ENCODE peak calls at places on chromosome 22, in seven cellular contexts. K is HTR-8/SVneo, P is Daoy, G is NCI-H1048, Z is glutamatergic neuron, V is AG08396, Y is head of caudate nucleus. B is an unnamed sample.

GRCh38 chr22:43183496-43184263 is 3.3 kb downstream of the TTLL12 start:
- DNase-seq in K (no peak), P (peak; percentile 64), G (no peak), Z (no peak), V (no peak), Y (no peak), B (no peak)

GRCh38 chr22:29817724-29818123 is 20.4 kb downstream of the ASCC2 start:
- DNase-seq in K (no peak), P (no peak), G (no peak), Z (no peak), V (no peak), Y (no peak), B (no peak)

GRCh38 chr22:41596776-41597634 is 7.4 kb upstream of the PMM1 start:
- DNase-seq in K (peak; percentile 66), P (peak; percentile 65), G (no peak), Z (peak; percentile 75), V (peak; percentile 75), Y (peak; percentile 63), B (peak; percentile 60)

GRCh38 chr22:20014526-20015186 is 2.0 kb downstream of the ARVCF start:
- DNase-seq in K (no peak), P (no peak), G (no peak), Z (no peak), V (no peak), Y (no peak), B (no peak)

GRCh38 chr22:39954584-39955055 is 5.6 kb upstream of the TMA7B start:
- DNase-seq in K (no peak), P (no peak), G (no peak), Z (no peak), V (peak; percentile 52), Y (no peak), B (no peak)

GRCh38 chr22:46803031-46803880 is 40.8 kb downstream of the TBC1D22A start:
- DNase-seq in K (peak; percentile 56), P (peak; percentile 52), G (no peak), Z (peak; percentile 59), V (peak; percentile 42), Y (peak; percentile 42), B (peak; percentile 54)

GRCh38 chr22:45878051-45878764 is 98.8 kb downstream of the WNT7B start:
- DNase-seq in K (no peak), P (peak; percentile 2), G (no peak), Z (no peak), V (no peak), Y (no peak), B (peak; percentile 49)

GRCh38 chr22:39643311-39644083 is 72.9 kb downstream of the CACNA1I start:
- DNase-seq in K (no peak), P (no peak), G (no peak), Z (no peak), V (no peak), Y (peak; percentile 65), B (no peak)

GRCh38 chr22:37133304-37134018 is 16.3 kb downstream of the IL2RB start:
- DNase-seq in K (no peak), P (peak; percentile 44), G (no peak), Z (no peak), V (no peak), Y (no peak), B (no peak)

GRCh38 chr22:22578702-22579424 is 19.8 kb upstream of the PRAME start:
- DNase-seq in K (no peak), P (peak; percentile 53), G (no peak), Z (no peak), V (no peak), Y (peak; percentile 27), B (no peak)

GRCh38 chr22:21866821-21867527 is 471 bp downstream of the MAPK1 start:
- DNase-seq in K (no peak), P (peak; percentile 19), G (no peak), Z (peak; percentile 18), V (no peak), Y (peak; percentile 48), B (no peak)

GRCh38 chr22:50581031-50581949 is 1.4 kb downstream of the CHKB start:
- DNase-seq in K (no peak), P (no peak), G (no peak), Z (no peak), V (no peak), Y (peak; percentile 74), B (no peak)